ENCODE peak calls at places on chromosome 2, in ten cellular contexts. F, J, P, T, K, E, R, D, A and L are unnamed samples.

GRCh38 chr2:64812298-64812697 is 158.6 kb upstream of the SERTAD2 start:
- ATAC-seq in F (no peak), J (no peak), P (peak; percentile 84), T (no peak), K (peak; percentile 39), E (peak; percentile 56), R (no peak), D (no peak), A (no peak), L (no peak)

GRCh38 chr2:149006883-149007543 is 31.5 kb upstream of the LYPD6B start:
- ATAC-seq in F (no peak), J (no peak), P (no peak), T (no peak), K (no peak), E (no peak), R (peak; percentile 69), D (no peak), A (no peak), L (no peak)

GRCh38 chr2:43950383-43951008 is 45.3 kb downstream of the LRPPRC start:
- ATAC-seq in F (peak; percentile 39), J (peak; percentile 56), P (no peak), T (peak; percentile 52), K (peak; percentile 47), E (no peak), R (no peak), D (no peak), A (no peak), L (no peak)

GRCh38 chr2:143410097-143410897 is 281.1 kb downstream of the ARHGAP15 start:
- ATAC-seq in F (no peak), J (no peak), P (no peak), T (no peak), K (no peak), E (no peak), R (no peak), D (no peak), A (no peak), L (no peak)

GRCh38 chr2:96325038-96325883 is at the start of gene ITPRIPL1:
- ATAC-seq in F (peak; percentile 4), J (no peak), P (no peak), T (peak; percentile 31), K (peak; percentile 35), E (peak; percentile 29), R (peak; percentile 63), D (peak; percentile 14), A (peak; percentile 15), L (no peak)

GRCh38 chr2:151334082-151334815 is 23.1 kb upstream of the TNFAIP6 start:
- ATAC-seq in F (no peak), J (no peak), P (peak; percentile 81), T (no peak), K (no peak), E (peak; percentile 78), R (no peak), D (no peak), A (no peak), L (peak; percentile 83)

GRCh38 chr2:213020268-213020667 is 131.1 kb downstream of the IKZF2 start:
- ATAC-seq in F (no peak), J (no peak), P (no peak), T (no peak), K (no peak), E (no peak), R (no peak), D (no peak), A (no peak), L (no peak)

GRCh38 chr2:240568678-240569522 is 616 bp downstream of the RNPEPL1 start:
- ATAC-seq in F (peak; percentile 2), J (peak; percentile 7), P (peak; percentile 15), T (peak; percentile 59), K (peak; percentile 0), E (peak; percentile 7), R (no peak), D (peak; percentile 3), A (peak; percentile 3), L (peak; percentile 67)

GRCh38 chr2:199705538-199705937 is 145.5 kb downstream of the FTCDNL1 start:
- ATAC-seq in F (no peak), J (no peak), P (no peak), T (no peak), K (no peak), E (no peak), R (no peak), D (no peak), A (no peak), L (no peak)